ENCODE peak calls at places on chromosomes 2 and 18, in ten cellular contexts. D is PC-9; X is CD4-positive, alpha-beta T cell; E is RWPE1; R is GM20000; L is osteocyte; K is HepG2; F is colonic mucosa; V is NB4; Z is right lobe of liver. S is an unnamed sample.

GRCh38 chr2:133231264-133231663 is 337.0 kb downstream of the NCKAP5 start:
- DNase-seq in R (no peak), D (no peak), L (no peak), E (no peak), K (no peak), Z (no peak), V (no peak), X (no peak), F (no peak), S (no peak)

GRCh38 chr18:7871560-7872456 is 304.7 kb downstream of the PTPRM start:
- DNase-seq in E (peak), Z (no peak), D (peak), V (no peak), R (no peak), X (no peak), L (no peak), F (no peak), K (peak), S (peak)

GRCh38 chr2:24924732-24925131 is 4.7 kb upstream of the ADCY3 start:
- DNase-seq in K (no peak), D (no peak), X (no peak), F (no peak), Z (no peak), V (no peak), E (no peak), R (no peak), L (no peak), S (no peak)

GRCh38 chr2:48699377-48699951 is 56.1 kb downstream of the LHCGR start:
- DNase-seq in D (no peak), F (no peak), X (no peak), R (no peak), K (no peak), V (no peak), Z (no peak), E (no peak), L (no peak), S (no peak)

GRCh38 chr2:217356795-217357194 is 496.9 kb upstream of the TNP1 start:
- DNase-seq in V (no peak), K (no peak), F (no peak), R (no peak), Z (no peak), X (no peak), D (no peak), E (no peak), L (no peak), S (no peak)

GRCh38 chr2:24359701-24360049 is 661 bp downstream of the ITSN2 start:
- DNase-seq in D (no peak), X (peak), L (no peak), Z (peak), F (peak), K (no peak), E (peak), V (peak), R (no peak), S (peak)

GRCh38 chr18:48060346-48060745 is 129.9 kb upstream of the SMAD2 start:
- DNase-seq in V (no peak), R (no peak), K (no peak), Z (no peak), F (no peak), X (no peak), L (no peak), D (no peak), E (no peak), S (no peak)

GRCh38 chr2:187037310-187037709 is 188.3 kb upstream of the ZSWIM2 start:
- DNase-seq in E (no peak), V (no peak), F (no peak), D (no peak), K (no peak), Z (no peak), L (no peak), R (no peak), X (no peak), S (peak)

GRCh38 chr2:48120112-48120511 is 213.8 kb upstream of the FBXO11 start:
- DNase-seq in K (peak), X (no peak), E (no peak), L (no peak), F (no peak), R (no peak), D (no peak), V (no peak), Z (no peak), S (no peak)

GRCh38 chr2:54331095-54331835 is 75.2 kb upstream of the TSPYL6 start:
- DNase-seq in D (no peak), K (no peak), E (no peak), V (no peak), L (no peak), X (no peak), R (peak), F (no peak), Z (no peak), S (no peak)

GRCh38 chr2:240963065-240963375 is 35.4 kb upstream of the SNED1 start:
- DNase-seq in K (no peak), F (no peak), D (no peak), V (no peak), E (no peak), Z (no peak), R (no peak), L (no peak), X (no peak), S (no peak)

GRCh38 chr2:120441744-120442471 is 96.0 kb downstream of the INHBB start:
- DNase-seq in X (no peak), K (peak), F (peak), D (peak), Z (peak), L (no peak), E (peak), R (no peak), V (no peak), S (peak)

GRCh38 chr2:9844581-9844980 is 1.3 kb downstream of the TAF1B start:
- DNase-seq in X (no peak), V (peak), R (peak), F (no peak), L (no peak), Z (no peak), D (peak), K (no peak), E (peak), S (peak)

GRCh38 chr2:80475970-80476369 is 171.4 kb upstream of the LRRTM1 start:
- DNase-seq in E (no peak), D (no peak), V (no peak), Z (no peak), F (no peak), R (no peak), X (no peak), K (no peak), L (no peak), S (no peak)

GRCh38 chr2:48534781-48535180 is 4.8 kb downstream of the STON1 start:
- DNase-seq in R (no peak), K (no peak), X (no peak), D (no peak), Z (no peak), V (no peak), E (no peak), F (no peak), L (no peak), S (no peak)

GRCh38 chr2:227772197-227772661 is 26.5 kb downstream of the SCYGR8 start:
- DNase-seq in L (no peak), V (peak), Z (no peak), E (no peak), F (no peak), D (no peak), K (peak), R (no peak), X (no peak), S (no peak)

GRCh38 chr2:179050735-179051134 is 798 bp upstream of the CCDC141 start:
- DNase-seq in Z (no peak), E (no peak), V (no peak), X (no peak), R (no peak), F (no peak), L (no peak), D (no peak), K (no peak), S (no peak)

DNA sequence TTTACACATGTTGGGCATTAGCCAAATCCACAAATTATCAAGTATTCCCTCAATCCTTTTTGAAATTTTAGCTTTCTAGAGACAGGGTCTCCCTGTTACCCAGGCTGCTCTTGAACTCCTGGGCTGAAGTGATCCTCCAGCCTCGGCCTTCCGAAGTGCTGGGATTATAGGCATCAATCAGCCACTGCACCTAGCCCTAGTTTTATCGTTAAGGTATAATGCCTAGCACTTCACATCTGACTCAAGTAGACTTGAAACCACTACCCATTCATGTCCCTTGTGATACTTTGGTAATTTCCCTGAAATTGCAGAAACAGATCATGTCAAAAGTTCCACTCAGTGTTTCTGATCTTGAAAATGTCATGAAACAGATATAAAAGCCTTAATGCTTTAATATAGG is 26.3 kb downstream of the MEX3C start:
- DNase-seq in X (no peak), D (no peak), Z (no peak), V (no peak), L (no peak), F (no peak), E (no peak), K (no peak), R (no peak), S (no peak)
- TF ChIP-seq CTCF in X (no peak), D (no peak), Z (no peak), V (no peak), L (no peak), F (no peak), E (no peak), K (no peak), R (no peak), S (no peak)

GRCh38 chr2:3377612-3378432 is at the start of gene EIPR1:
- DNase-seq in D (peak), K (peak), X (peak), F (peak), E (peak), Z (peak), L (peak), V (peak), R (peak), S (peak)
- TF ChIP-seq CTCF in D (no peak), K (peak), X (no peak), F (no peak), E (no peak), Z (no peak), L (peak), V (no peak), R (no peak), S (no peak)

DNA sequence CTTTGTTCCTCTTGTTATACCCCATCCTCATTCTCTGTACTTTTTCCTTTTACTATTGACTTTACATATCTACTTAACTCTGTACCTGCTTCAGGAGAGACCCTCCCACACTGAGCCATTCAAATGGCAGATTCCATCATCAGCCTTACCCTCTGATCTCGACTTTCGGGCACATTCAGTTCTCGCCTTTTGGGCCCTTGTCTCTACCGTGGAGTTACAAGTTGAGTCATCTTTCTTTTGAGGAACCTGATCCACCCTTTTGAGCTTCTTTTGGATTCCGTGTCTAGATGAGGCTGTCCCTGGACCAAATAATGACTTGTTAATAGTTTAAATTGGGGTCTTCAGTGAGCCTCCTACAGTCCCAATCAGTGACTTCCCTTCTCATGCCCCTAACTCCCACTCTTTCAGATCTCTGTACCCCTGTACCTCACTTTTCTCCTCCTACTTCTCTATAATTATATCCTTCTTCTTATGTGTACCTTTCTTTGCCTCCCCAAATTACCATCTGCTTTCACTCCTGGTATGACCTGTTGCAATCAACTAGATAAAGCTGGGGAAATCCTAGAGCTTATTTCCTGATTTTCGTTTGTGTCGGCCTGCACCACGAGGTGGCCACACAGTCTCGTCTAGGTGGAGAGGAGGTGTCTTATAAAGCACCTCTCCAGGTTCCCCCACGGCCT is 17.2 kb downstream of the SP110 start:
- DNase-seq in V (no peak), F (no peak), D (no peak), X (no peak), Z (no peak), E (no peak), K (no peak), R (peak), L (no peak), S (no peak)
- TF ChIP-seq CTCF in V (no peak), F (no peak), D (no peak), X (no peak), Z (no peak), E (no peak), K (no peak), R (peak), L (no peak), S (no peak)

GRCh38 chr2:28904802-28905499 is 10.5 kb downstream of the WDR43 start:
- DNase-seq in X (no peak), R (no peak), K (no peak), E (no peak), F (no peak), V (no peak), L (no peak), D (no peak), Z (no peak), S (no peak)

GRCh38 chr2:28906376-28906775 is 11.9 kb downstream of the WDR43 start:
- DNase-seq in K (no peak), X (no peak), F (no peak), D (no peak), V (no peak), E (no peak), L (no peak), R (no peak), Z (no peak), S (no peak)

GRCh38 chr2:28904295-28904694 is 9.8 kb downstream of the WDR43 start:
- DNase-seq in V (no peak), F (no peak), D (peak), R (no peak), Z (no peak), K (peak), E (no peak), L (no peak), X (no peak), S (peak)

GRCh38 chr2:28906821-28907220 is 12.4 kb downstream of the WDR43 start:
- DNase-seq in D (no peak), E (no peak), Z (no peak), R (no peak), V (no peak), L (no peak), X (no peak), K (no peak), F (no peak), S (no peak)

GRCh38 chr2:28905533-28905932 is 11.1 kb downstream of the WDR43 start:
- DNase-seq in K (no peak), D (no peak), F (no peak), R (no peak), Z (peak), E (no peak), V (no peak), X (no peak), L (no peak), S (no peak)
- TF ChIP-seq CTCF in K (no peak), D (no peak), F (no peak), R (no peak), Z (no peak), E (no peak), V (no peak), X (no peak), L (no peak), S (no peak)

GRCh38 chr18:49884465-49884864 is 71.1 kb upstream of the ACAA2 start:
- DNase-seq in R (no peak), K (no peak), F (no peak), X (no peak), D (no peak), E (no peak), V (no peak), L (no peak), Z (no peak), S (no peak)

GRCh38 chr18:49884959-49885358 is 71.6 kb upstream of the ACAA2 start:
- DNase-seq in X (no peak), L (no peak), Z (no peak), E (no peak), R (no peak), K (no peak), F (no peak), V (no peak), D (no peak), S (peak)

GRCh38 chr18:49890041-49890440 is 76.7 kb upstream of the ACAA2 start:
- DNase-seq in E (no peak), K (no peak), F (no peak), X (no peak), D (no peak), R (no peak), V (no peak), L (no peak), Z (no peak), S (no peak)

GRCh38 chr18:49892148-49892924 is 79.0 kb upstream of the ACAA2 start:
- DNase-seq in R (no peak), V (no peak), K (peak), L (no peak), E (peak), F (no peak), D (peak), X (no peak), Z (no peak), S (no peak)

GRCh38 chr18:49886891-49887764 is 73.8 kb upstream of the ACAA2 start:
- DNase-seq in E (no peak), L (no peak), F (no peak), D (no peak), K (no peak), Z (no peak), V (peak), X (no peak), R (no peak), S (no peak)
- TF ChIP-seq CTCF in E (no peak), L (no peak), F (no peak), D (peak), K (no peak), Z (no peak), V (no peak), X (no peak), R (no peak), S (no peak)

DNA sequence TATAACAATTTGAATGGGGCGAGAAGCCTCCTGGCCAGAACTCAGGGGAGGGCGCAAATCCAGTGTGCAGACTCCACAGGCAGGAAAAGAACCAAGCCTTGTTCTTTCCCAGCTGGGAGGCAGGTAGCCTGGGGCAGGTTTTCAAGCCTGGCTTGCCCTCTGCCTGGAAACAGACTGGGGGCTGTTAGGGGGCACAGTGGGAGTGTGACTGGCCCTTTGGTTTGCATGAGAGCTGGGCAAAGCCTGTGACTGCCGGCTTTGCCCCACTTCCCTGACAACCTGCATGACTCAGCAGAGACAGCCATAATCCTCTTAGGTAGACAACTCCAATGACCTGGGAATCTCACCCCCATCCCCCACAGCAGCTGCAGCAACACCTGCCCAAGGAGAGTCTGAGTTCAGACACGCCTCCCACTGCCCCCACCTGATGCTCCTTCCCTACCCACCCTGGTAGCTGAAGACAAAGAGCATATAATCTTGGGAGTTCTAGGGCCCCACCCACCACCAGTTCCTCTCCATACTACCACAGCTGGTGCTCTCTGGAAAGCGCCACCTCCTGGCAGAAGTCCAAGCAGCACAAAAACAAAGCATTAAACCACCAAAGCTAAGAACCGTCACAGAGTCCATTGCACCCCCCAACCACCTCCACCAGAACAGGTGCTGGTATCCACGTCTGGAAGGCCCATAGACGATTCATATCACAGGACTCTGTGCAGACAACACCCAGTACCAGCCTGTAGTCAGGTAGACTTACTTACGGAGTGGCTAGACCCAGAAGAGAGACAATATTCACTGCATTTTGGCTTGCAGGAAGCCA is 402.5 kb downstream of the STK39 start:
- DNase-seq in V (peak), D (no peak), K (peak), R (no peak), E (no peak), X (no peak), L (no peak), F (peak), Z (no peak), S (peak)
- TF ChIP-seq CTCF in V (peak), D (no peak), K (peak), R (peak), E (no peak), X (no peak), L (no peak), F (peak), Z (no peak), S (no peak)

DNA sequence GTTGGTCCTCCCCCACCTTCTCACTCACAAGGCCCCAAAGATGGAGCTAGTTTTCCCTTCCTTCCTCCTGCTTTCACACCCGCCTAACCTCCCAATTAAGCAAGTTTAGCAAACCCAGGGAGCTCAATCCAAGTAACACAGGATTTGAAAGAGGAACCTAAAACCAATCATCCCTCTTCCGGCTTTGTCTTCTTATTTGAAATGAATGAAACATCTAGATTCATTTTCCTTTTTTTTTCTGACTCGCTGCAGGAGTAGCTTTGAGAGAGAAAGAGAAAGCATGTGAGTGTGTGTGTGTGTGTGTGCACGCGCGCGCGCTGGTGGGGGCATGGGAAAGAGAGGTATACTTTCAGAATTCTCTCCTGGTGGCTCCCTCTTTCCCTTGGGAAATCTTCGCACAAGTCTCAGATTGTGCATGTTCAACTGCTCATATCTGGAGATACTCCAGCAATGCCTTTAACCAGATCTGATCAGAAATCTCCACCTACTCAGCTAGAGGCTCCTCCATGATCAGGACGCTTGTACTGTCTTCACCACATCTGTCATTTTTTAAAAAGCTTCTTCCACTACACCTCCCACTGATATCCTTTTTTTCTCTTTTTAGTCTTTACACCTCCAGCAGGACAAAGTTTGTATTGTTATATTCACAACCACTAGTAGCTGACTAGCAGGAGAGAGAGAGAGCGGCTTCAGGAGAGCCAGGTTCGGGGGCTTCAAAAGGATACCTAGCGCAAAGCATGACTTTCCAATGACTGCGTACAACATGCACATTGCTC is 1.6 kb downstream of the SLC8A1 start:
- DNase-seq in R (no peak), L (no peak), D (no peak), K (no peak), F (no peak), X (no peak), Z (peak), V (peak), E (no peak), S (no peak)
- TF ChIP-seq CTCF in R (no peak), L (no peak), D (no peak), K (no peak), F (no peak), X (no peak), Z (no peak), V (no peak), E (no peak), S (no peak)

GRCh38 chr2:135799738-135800137 is 37.2 kb downstream of the LCT start:
- DNase-seq in F (no peak), V (no peak), K (no peak), E (no peak), D (no peak), L (no peak), X (no peak), Z (no peak), R (no peak), S (no peak)
- TF ChIP-seq CTCF in F (no peak), V (peak), K (no peak), E (no peak), D (no peak), L (no peak), X (no peak), Z (no peak), R (no peak), S (no peak)

DNA sequence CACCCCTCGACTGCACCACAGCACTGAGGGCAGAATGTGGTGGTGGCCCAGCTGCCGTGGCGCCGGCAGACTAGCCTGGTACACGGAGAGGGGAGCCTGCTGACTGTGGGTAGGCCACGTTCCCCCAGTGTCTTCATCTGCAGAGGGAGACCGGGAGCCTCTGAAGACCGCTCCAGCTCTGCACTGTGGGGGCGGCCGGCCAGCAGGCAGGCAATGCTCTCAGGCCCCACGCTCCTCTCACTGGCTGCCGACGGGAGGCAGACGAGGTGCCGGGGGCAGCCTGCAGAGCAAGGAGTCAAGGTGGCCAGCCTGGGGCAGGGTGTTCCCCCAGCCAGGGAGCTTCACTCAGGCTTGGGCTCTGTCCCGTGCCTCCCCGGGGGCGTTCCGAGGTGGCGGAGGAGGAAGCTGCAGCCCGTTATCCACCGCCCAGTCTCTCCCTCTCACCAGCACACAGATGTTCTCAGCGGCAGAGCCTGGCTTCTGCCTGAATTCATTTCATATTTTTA is 88.0 kb downstream of the HDAC4 start:
- DNase-seq in X (no peak), E (no peak), Z (no peak), K (no peak), R (no peak), D (no peak), F (peak), L (peak), V (no peak), S (no peak)
- TF ChIP-seq CTCF in X (no peak), E (no peak), Z (no peak), K (no peak), R (no peak), D (no peak), F (no peak), L (no peak), V (no peak), S (no peak)